ENCODE peak calls at places on chromosomes 12 and 14, in five cellular contexts. Q is testis; V is effector memory CD4-positive, alpha-beta T cell; L is IMR-90; D is lung. G is an unnamed sample. For H3K9me3 and H3K4me1, the result is how much of the 10 kb centered on the place peaks cover.

GRCh38 chr12:68428211-68428610 is 96.0 kb upstream of the MDM1 start:
- DNase-seq in V (no peak), L (no peak), Q (no peak), D (no peak), G (no peak)

GRCh38 chr12:99111600-99111999 is 466.5 kb downstream of the APAF1 start:
- DNase-seq in L (no peak), D (no peak), V (no peak), Q (no peak), G (no peak)

GRCh38 chr12:78888583-78888982 is 24.0 kb downstream of the SYT1 start:
- DNase-seq in L (no peak), D (no peak), V (no peak), Q (no peak), G (no peak)

GRCh38 chr12:60172266-60172665 is 576.4 kb downstream of the SLC16A7 start:
- DNase-seq in L (peak), Q (no peak), V (no peak), D (no peak), G (no peak)

GRCh38 chr12:81128930-81129554 is 51.2 kb downstream of the ACSS3 start:
- DNase-seq in D (no peak), Q (peak), L (peak), V (no peak), G (peak)

GRCh38 chr14:91947196-91948184 is at the start of gene FBLN5:
- DNase-seq in Q (peak), D (peak), L (peak), V (no peak), G (peak)

GRCh38 chr12:107405436-107405835 is 280.2 kb upstream of the PWP1 start:
- DNase-seq in D (no peak), V (no peak), Q (no peak), L (no peak), G (no peak)

GRCh38 chr12:94178886-94179285 is 30.5 kb downstream of the PLXNC1 start:
- DNase-seq in V (no peak), Q (no peak), D (no peak), L (no peak), G (no peak)

GRCh38 chr12:114697246-114697716 is 13.3 kb upstream of the TBX3 start:
- DNase-seq in Q (no peak), L (no peak), V (no peak), D (no peak), G (peak)

GRCh38 chr14:91310620-91311283 is 66.2 kb upstream of the GPR68 start:
- DNase-seq in Q (no peak), D (no peak), L (no peak), V (peak), G (no peak)

GRCh38 chr12:108914031-108914630 is 34.2 kb downstream of the DAO start:
- DNase-seq in Q (peak), D (no peak), V (no peak), L (no peak), G (no peak)

GRCh38 chr12:19688489-19688888 is 249.2 kb downstream of the AEBP2 start:
- DNase-seq in Q (no peak), D (no peak), V (no peak), L (peak), G (no peak)

GRCh38 chr14:74634481-74634880 is 22.4 kb upstream of the LTBP2 start:
- DNase-seq in L (peak), Q (no peak), V (no peak), D (no peak), G (no peak)

GRCh38 chr12:111976291-111976690 is 36.7 kb downstream of the TMEM116 start:
- DNase-seq in D (no peak), Q (no peak), L (no peak), V (no peak), G (no peak)

GRCh38 chr14:34766060-34766459 is 51.7 kb upstream of the CFL2 start:
- DNase-seq in Q (no peak), D (no peak), L (no peak), V (no peak), G (no peak)

GRCh38 chr14:56160058-56160457 is 41.8 kb downstream of the PELI2 start:
- DNase-seq in Q (no peak), L (no peak), V (no peak), D (no peak), G (no peak)

GRCh38 chr12:93145086-93145485 is 216.0 kb upstream of the EEA1 start:
- DNase-seq in Q (no peak), L (peak), D (no peak), V (no peak), G (no peak)

GRCh38 chr12:102874819-102875218 is 42.2 kb downstream of the PAH start:
- DNase-seq in V (no peak), Q (peak), D (no peak), L (no peak), G (no peak)

GRCh38 chr14:92670177-92670576 is 78.2 kb downstream of the LGMN start:
- DNase-seq in V (no peak), D (no peak), L (peak), Q (no peak), G (no peak)

GRCh38 chr12:112792306-112792705 is 758 bp downstream of the RPH3A start:
- DNase-seq in Q (no peak), D (no peak), L (no peak), V (no peak), G (peak)

GRCh38 chr12:11630046-11630706 is 19.3 kb upstream of the ETV6 start:
- DNase-seq in Q (no peak), L (no peak), D (no peak), V (no peak), G (no peak)

GRCh38 chr12:1777798-1778197 is 42.6 kb upstream of the LRTM2 start:
- DNase-seq in Q (no peak), L (peak), V (no peak), D (no peak), G (no peak)

GRCh38 chr14:51547260-51547659 is 104.5 kb upstream of the FRMD6 start:
- DNase-seq in D (no peak), L (peak), V (no peak), Q (no peak), G (no peak)

GRCh38 chr14:22268875-22269274 is 320.1 kb downstream of the DAD1 start:
- DNase-seq in Q (no peak), L (peak), D (no peak), V (no peak), G (no peak)

GRCh38 chr12:108237272-108237671 is 101.8 kb downstream of the CMKLR1 start:
- DNase-seq in Q (no peak), D (no peak), V (no peak), L (no peak), G (peak)

GRCh38 chr12:64585085-64585484 is 25.2 kb upstream of the RASSF3 start:
- DNase-seq in L (no peak), V (no peak), Q (no peak), D (no peak), G (no peak)

GRCh38 chr12:15996254-15996653 is 85.1 kb downstream of the DERA start:
- DNase-seq in V (no peak), Q (peak), L (peak), D (no peak), G (peak)

GRCh38 chr12:18139989-18140596 is 50.1 kb upstream of the RERGL start:
- DNase-seq in L (peak), Q (no peak), D (no peak), V (no peak), G (no peak)

GRCh38 chr12:131916306-131917138 is 12.6 kb upstream of the PUS1 start:
- DNase-seq in D (no peak), L (no peak), V (no peak), Q (no peak), G (no peak)

GRCh38 chr12:46523863-46524770 is 151.5 kb upstream of the SLC38A2 start:
- DNase-seq in D (no peak), L (peak), V (peak), Q (no peak), G (no peak)

DNA sequence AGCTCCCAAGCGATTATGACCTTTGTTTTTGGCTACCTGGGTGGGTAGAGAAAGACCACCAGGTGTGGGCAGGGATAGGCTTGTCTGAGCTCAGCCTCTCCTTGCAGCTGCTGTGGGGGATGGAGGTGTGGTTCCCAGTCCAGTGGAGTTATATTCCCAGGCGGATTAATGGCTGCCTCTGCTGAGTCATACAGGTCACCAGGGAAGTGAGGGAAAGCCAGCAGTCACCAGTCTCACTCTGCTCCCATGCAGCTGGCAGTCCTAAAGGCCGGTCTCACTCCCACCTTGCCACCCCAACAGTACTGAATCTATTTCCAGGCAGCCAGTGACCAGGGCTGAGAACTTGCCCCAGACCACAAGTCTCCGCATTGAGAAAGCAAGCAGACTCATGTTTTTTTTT is 399.2 kb downstream of the VRK1 start:
- DNase-seq in Q (no peak), L (no peak), D (no peak), V (no peak), G (no peak)
- H3K9me3 ChIP-seq in Q (under half), L (under half), D (under half), V (under half), G (under half)

DNA sequence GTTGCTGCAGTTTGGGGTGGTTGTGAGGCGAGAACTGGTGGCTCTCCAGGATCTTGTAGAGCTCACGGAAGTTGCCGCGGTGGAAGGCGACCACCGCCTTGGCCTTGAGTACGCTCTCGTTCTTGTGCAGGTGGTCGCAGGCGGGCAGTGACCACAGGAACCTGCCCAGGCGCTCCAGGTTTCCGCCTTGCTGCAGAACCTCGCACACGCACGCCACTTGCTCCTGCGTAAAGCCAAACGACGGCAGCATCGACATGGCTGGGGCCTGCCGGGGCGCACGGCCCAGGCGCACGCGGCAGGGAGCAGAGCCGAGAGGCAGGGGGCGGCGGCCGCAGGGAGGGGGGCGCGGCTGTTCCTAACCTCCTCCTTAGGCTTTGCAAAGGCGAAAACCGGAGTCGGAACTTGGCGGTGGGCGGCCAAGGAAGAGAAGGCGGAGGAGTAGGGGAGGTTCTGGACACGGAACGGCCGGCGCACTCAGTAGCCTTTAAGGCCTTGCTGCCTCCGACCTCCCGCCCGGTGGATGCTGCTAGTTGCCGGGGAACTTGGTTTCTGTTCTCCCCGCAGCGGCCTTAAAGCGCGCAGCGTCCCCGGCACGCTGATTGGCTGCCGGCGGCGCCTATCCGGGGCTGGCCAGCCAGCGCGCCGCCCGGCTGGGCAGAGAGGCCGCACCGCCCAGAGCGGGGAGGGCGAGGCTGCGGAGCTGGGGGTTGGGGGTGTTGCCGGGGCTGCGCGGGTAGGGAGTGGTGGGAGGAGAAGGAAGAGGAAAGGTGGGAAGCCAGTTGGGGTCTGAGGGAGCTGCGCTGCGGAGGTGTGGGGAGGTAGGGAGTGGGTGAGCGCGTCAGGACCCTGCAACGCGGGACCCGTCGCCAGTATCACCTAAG is at the start of gene SIX1:
- DNase-seq in D (peak), Q (peak), L (peak), V (no peak), G (peak)
- H3K4me1 ChIP-seq in D (under half), Q (under half), L (under half), V (under half), G (under half)

GRCh38 chr14:19911114-19911513 is 9.3 kb upstream of the OR4K5 start:
- DNase-seq in V (no peak), D (no peak), Q (no peak), L (no peak), G (no peak)
- H3K9me3 ChIP-seq in V (under half), D (under half), Q (under half), L (under half), G (half or more)

GRCh38 chr12:122086088-122086487 is 7.5 kb downstream of the MLXIP start:
- DNase-seq in L (no peak), D (no peak), V (no peak), Q (no peak), G (no peak)
- H3K4me1 ChIP-seq in L (under half), D (under half), V (under half), Q (half or more), G (under half)

GRCh38 chr12:90216815-90217214 is 508.2 kb upstream of the ATP2B1 start:
- DNase-seq in L (no peak), V (no peak), Q (no peak), D (no peak), G (no peak)

GRCh38 chr12:90207799-90208198 is 499.2 kb upstream of the ATP2B1 start:
- DNase-seq in L (no peak), D (no peak), Q (no peak), V (no peak), G (no peak)

GRCh38 chr12:90209029-90209428 is 500.4 kb upstream of the ATP2B1 start:
- DNase-seq in D (no peak), Q (no peak), V (no peak), L (no peak), G (no peak)

GRCh38 chr12:90205165-90205564 is 496.5 kb upstream of the ATP2B1 start:
- DNase-seq in D (no peak), V (no peak), Q (no peak), L (no peak), G (no peak)

GRCh38 chr12:90211017-90211416 is 502.4 kb upstream of the ATP2B1 start:
- DNase-seq in D (no peak), L (peak), Q (no peak), V (no peak), G (no peak)
- H3K9me3 ChIP-seq in D (under half), L (under half), Q (under half), V (under half), G (under half)

GRCh38 chr12:116421785-116422538 is 137.2 kb upstream of the MAP1LC3B2 start:
- DNase-seq in L (no peak), Q (no peak), D (no peak), V (no peak), G (no peak)
- H3K4me1 ChIP-seq in L (under half), Q (under half), D (under half), V (under half), G (under half)

DNA sequence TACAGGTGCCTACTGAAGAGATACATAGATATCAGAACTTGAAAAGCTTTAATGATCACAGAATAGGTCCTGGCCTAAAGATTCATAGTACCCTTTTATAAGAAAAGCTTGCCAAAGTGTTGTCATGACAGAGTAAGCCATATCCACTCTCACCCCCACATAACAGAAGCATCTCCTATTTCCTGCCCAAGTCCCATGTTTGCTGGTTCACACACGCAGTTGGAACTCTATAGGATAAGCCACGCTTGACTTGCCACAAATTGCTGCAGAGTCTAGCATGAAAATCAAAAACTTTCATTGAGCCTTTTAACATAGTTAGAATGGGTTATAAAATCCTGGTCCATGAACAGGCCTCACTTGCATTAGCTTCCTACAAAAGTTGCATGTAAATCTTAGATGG is 108.6 kb downstream of the RPS29 start:
- DNase-seq in D (no peak), Q (no peak), L (no peak), V (no peak), G (no peak)
- H3K9me3 ChIP-seq in D (under half), Q (under half), L (under half), V (under half), G (under half)

GRCh38 chr14:96253140-96253539 is 2.9 kb upstream of the BDKRB1 start:
- DNase-seq in D (no peak), V (no peak), Q (no peak), L (peak), G (peak)
- H3K4me1 ChIP-seq in D (under half), V (under half), Q (under half), L (under half), G (under half)

DNA sequence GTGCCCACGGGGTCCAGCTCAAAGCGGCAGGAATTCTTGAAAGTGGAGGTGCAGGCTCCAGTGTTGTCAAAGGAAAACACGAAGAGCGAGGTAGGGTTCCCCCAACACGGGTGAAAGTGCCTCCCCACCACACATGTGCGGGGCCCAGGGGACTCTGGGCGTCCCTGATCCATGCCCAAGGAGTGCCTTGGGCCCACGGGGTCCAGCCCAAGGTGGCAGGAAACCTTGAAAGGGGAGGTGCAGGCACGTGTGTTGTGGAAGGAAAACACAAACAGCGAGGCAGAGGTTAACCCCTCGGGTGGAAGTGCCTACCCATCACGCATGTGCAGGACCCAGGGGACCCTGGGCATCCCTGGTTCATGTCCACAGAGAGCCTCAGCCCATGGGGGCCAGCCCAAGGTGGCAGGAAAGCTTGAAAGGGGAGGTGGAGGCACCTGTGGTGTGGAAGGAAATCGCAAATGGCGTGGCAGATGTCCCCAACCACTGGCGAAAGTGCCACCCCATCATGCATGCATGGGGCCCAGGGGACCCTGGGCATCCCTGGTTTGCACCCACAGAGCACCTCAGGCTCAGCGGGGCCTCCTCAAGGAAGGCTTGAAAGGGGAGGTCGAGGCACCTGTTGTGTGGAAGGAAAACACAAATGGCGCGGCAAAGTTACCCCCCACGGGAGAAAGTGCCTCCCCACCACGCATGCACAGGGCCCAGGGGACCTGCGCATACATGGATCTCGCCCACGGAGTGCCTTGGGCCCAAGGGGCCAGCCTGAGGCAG is 584.6 kb downstream of the ALG10 start:
- DNase-seq in V (no peak), D (no peak), Q (no peak), L (no peak), G (no peak)
- H3K9me3 ChIP-seq in V (under half), D (half or more), Q (under half), L (under half), G (under half)

GRCh38 chr14:85529803-85530574 is at the start of gene FLRT2:
- DNase-seq in D (no peak), V (no peak), Q (peak), L (peak), G (peak)

GRCh38 chr14:85531594-85532391 is 1.8 kb downstream of the FLRT2 start:
- DNase-seq in D (peak), V (no peak), L (peak), Q (peak), G (peak)

GRCh38 chr14:85530626-85531025 is 682 bp downstream of the FLRT2 start:
- DNase-seq in V (no peak), Q (no peak), L (no peak), D (no peak), G (no peak)

GRCh38 chr14:85532570-85532969 is 2.6 kb downstream of the FLRT2 start:
- DNase-seq in D (no peak), Q (no peak), V (no peak), L (no peak), G (peak)

GRCh38 chr14:85531141-85531593 is 1.2 kb downstream of the FLRT2 start:
- DNase-seq in V (no peak), D (no peak), Q (no peak), L (peak), G (peak)
- H3K4me1 ChIP-seq in V (under half), D (under half), Q (under half), L (under half), G (under half)

G was measured in endodermal cell.